ENCODE peak calls at places on chromosomes 11 and 22, in five cellular contexts. H is coronary artery, M is AG09319, L is cardiac fibroblast, Y is GM23338. C is an unnamed sample.

GRCh38 chr11:126930100-126930841 is 70.3 kb downstream of the KIRREL3 start:
- DNase-seq in M (no peak), Y (no peak), L (no peak), H (peak), C (no peak)

GRCh38 chr11:72483412-72484186 is 49.3 kb upstream of the CLPB start:
- DNase-seq in L (peak), Y (no peak), H (no peak), M (no peak), C (no peak)

GRCh38 chr22:40345271-40345670 is 1.0 kb upstream of the ADSL start:
- DNase-seq in Y (no peak), M (no peak), H (no peak), L (peak), C (no peak)

GRCh38 chr11:16179668-16180067 is 176.7 kb downstream of the SOX6 start:
- DNase-seq in Y (no peak), M (no peak), H (no peak), L (no peak), C (no peak)

GRCh38 chr11:65546217-65546958 is 11.8 kb downstream of the LTBP3 start:
- DNase-seq in M (no peak), Y (peak), H (no peak), L (no peak), C (peak)

GRCh38 chr11:126197277-126197939 is 14.0 kb downstream of the RPUSD4 start:
- DNase-seq in Y (no peak), L (no peak), M (no peak), H (no peak), C (no peak)

GRCh38 chr11:117985953-117986887 is at the start of gene IL10RA:
- DNase-seq in Y (peak), L (peak), M (no peak), H (peak), C (peak)

GRCh38 chr11:92245700-92246270 is 21.2 kb downstream of the FAT3 start:
- DNase-seq in H (no peak), M (no peak), L (no peak), Y (no peak), C (no peak)

GRCh38 chr11:28343304-28344233 is 235.4 kb downstream of the METTL15 start:
- DNase-seq in L (peak), M (peak), Y (peak), H (no peak), C (no peak)

GRCh38 chr11:130631119-130631518 is 182.7 kb downstream of the ADAMTS15 start:
- DNase-seq in L (peak), Y (no peak), H (peak), M (no peak), C (no peak)

GRCh38 chr11:61144511-61145179 is 16.6 kb downstream of the VPS37C start:
- DNase-seq in H (no peak), Y (no peak), L (no peak), M (no peak), C (no peak)

GRCh38 chr22:39135092-39135896 is 17.2 kb downstream of the CBX7 start:
- DNase-seq in M (no peak), L (peak), Y (peak), H (no peak), C (no peak)

GRCh38 chr11:6418199-6418957 is 516 bp downstream of the APBB1 start:
- DNase-seq in Y (peak), M (no peak), L (peak), H (no peak), C (no peak)

GRCh38 chr11:118841469-118842222 is 42.0 kb upstream of the CXCR5 start:
- DNase-seq in M (no peak), L (no peak), Y (no peak), H (no peak), C (no peak)